ENCODE peak calls at places on chromosomes 11 and 22, in seven cellular contexts. F, R, H, O, W, S and J are unnamed samples.

GRCh38 chr11:67700141-67700540 is 25.7 kb upstream of the ALDH3B2 start:
- DNase-seq in H (no peak), O (no peak), S (no peak), R (no peak), F (no peak), W (no peak), J (no peak)

GRCh38 chr22:40764743-40765441 is 54.3 kb downstream of the SLC25A17 start:
- DNase-seq in S (no peak), O (no peak), R (no peak), W (no peak), F (no peak), H (no peak), J (no peak)

GRCh38 chr11:114280696-114281095 is 15.5 kb upstream of the NNMT start:
- DNase-seq in R (no peak), S (peak), O (no peak), W (no peak), F (peak), H (peak), J (peak)

GRCh38 chr11:8327761-8328192 is 64.1 kb upstream of the LMO1 start:
- DNase-seq in O (no peak), S (no peak), H (no peak), R (no peak), W (no peak), F (no peak), J (no peak)

GRCh38 chr11:115929618-115930129 is 425.5 kb upstream of the CADM1 start:
- DNase-seq in H (no peak), W (no peak), F (no peak), S (no peak), O (no peak), R (no peak), J (no peak)

GRCh38 chr11:69311767-69312385 is 17.9 kb downstream of the MYEOV start:
- DNase-seq in W (no peak), R (no peak), S (no peak), H (peak), O (no peak), F (peak), J (no peak)

GRCh38 chr11:9138612-9139579 is 47.5 kb upstream of the SCUBE2 start:
- DNase-seq in S (no peak), W (no peak), H (peak), O (no peak), R (peak), F (no peak), J (peak)

GRCh38 chr22:36052505-36052941 is 23.9 kb upstream of the RBFOX2 start:
- DNase-seq in W (no peak), R (no peak), S (no peak), F (no peak), O (no peak), H (no peak), J (no peak)

GRCh38 chr22:27159716-27160295 is 502.4 kb downstream of the MIAT start:
- DNase-seq in H (no peak), S (no peak), R (no peak), W (no peak), O (no peak), F (no peak), J (no peak)

GRCh38 chr11:121057922-121058321 is 34.0 kb downstream of the TBCEL start:
- DNase-seq in O (no peak), R (no peak), W (no peak), H (no peak), F (no peak), S (no peak), J (no peak)

GRCh38 chr11:94968334-94968958 is 4.9 kb downstream of the CWC15 start:
- DNase-seq in F (no peak), S (no peak), H (peak), R (no peak), W (no peak), O (no peak), J (no peak)

GRCh38 chr11:46315033-46315738 is 32.1 kb upstream of the DGKZ start:
- DNase-seq in S (no peak), O (no peak), F (no peak), H (peak), R (peak), W (peak), J (peak)

GRCh38 chr11:819943-820649 is 1.4 kb downstream of the PNPLA2 start:
- DNase-seq in S (peak), F (peak), O (peak), W (peak), H (peak), R (peak), J (peak)

GRCh38 chr11:27926981-27927481 is 180.9 kb downstream of the KIF18A start:
- DNase-seq in W (no peak), R (no peak), H (no peak), O (no peak), F (no peak), S (no peak), J (no peak)

GRCh38 chr11:73784080-73784634 is 3.5 kb upstream of the MRPL48 start:
- DNase-seq in H (no peak), F (no peak), W (no peak), S (no peak), R (no peak), O (no peak), J (no peak)

GRCh38 chr22:30286813-30287625 is 2.3 kb downstream of the CASTOR1 start:
- DNase-seq in H (peak), R (no peak), W (peak), S (peak), F (peak), O (no peak), J (peak)

GRCh38 chr11:64007629-64008282 is 21.5 kb downstream of the OTUB1 start:
- DNase-seq in S (peak), W (no peak), O (peak), R (no peak), H (peak), F (peak), J (peak)

GRCh38 chr11:124896071-124896750 is 1.5 kb downstream of the ROBO4 start:
- DNase-seq in O (no peak), H (no peak), F (no peak), S (no peak), W (no peak), R (no peak), J (no peak)

GRCh38 chr11:64893194-64894069 is 15.0 kb upstream of the EHD1 start:
- DNase-seq in W (no peak), O (no peak), F (no peak), R (no peak), H (no peak), S (no peak), J (peak)

GRCh38 chr22:47016636-47017035 is 254.2 kb downstream of the TBC1D22A start:
- DNase-seq in O (no peak), R (no peak), W (no peak), S (no peak), F (peak), H (no peak), J (no peak)

GRCh38 chr11:31913985-31914384 is 102.9 kb upstream of the PAX6 start:
- DNase-seq in W (no peak), H (no peak), F (no peak), R (no peak), S (no peak), O (no peak), J (no peak)

GRCh38 chr11:77512092-77512491 is 38.2 kb upstream of the PAK1 start:
- DNase-seq in S (no peak), H (no peak), W (no peak), F (no peak), R (no peak), O (no peak), J (no peak)

GRCh38 chr22:28594784-28595324 is 84.8 kb downstream of the TTC28 start:
- DNase-seq in R (no peak), H (peak), W (no peak), F (no peak), O (no peak), S (no peak), J (no peak)

GRCh38 chr11:92888701-92889100 is 80.8 kb upstream of the MTNR1B start:
- DNase-seq in S (no peak), O (no peak), W (no peak), F (no peak), R (no peak), H (no peak), J (no peak)

GRCh38 chr11:92885600-92885999 is 83.9 kb upstream of the MTNR1B start:
- DNase-seq in H (no peak), R (no peak), S (no peak), W (no peak), O (no peak), F (no peak), J (no peak)

GRCh38 chr11:92882828-92883611 is 86.4 kb upstream of the MTNR1B start:
- DNase-seq in R (no peak), H (no peak), F (peak), S (no peak), W (no peak), O (no peak), J (no peak)

GRCh38 chr11:92881940-92882339 is 87.5 kb upstream of the MTNR1B start:
- DNase-seq in S (no peak), R (no peak), H (no peak), W (no peak), F (no peak), O (no peak), J (no peak)

DNA sequence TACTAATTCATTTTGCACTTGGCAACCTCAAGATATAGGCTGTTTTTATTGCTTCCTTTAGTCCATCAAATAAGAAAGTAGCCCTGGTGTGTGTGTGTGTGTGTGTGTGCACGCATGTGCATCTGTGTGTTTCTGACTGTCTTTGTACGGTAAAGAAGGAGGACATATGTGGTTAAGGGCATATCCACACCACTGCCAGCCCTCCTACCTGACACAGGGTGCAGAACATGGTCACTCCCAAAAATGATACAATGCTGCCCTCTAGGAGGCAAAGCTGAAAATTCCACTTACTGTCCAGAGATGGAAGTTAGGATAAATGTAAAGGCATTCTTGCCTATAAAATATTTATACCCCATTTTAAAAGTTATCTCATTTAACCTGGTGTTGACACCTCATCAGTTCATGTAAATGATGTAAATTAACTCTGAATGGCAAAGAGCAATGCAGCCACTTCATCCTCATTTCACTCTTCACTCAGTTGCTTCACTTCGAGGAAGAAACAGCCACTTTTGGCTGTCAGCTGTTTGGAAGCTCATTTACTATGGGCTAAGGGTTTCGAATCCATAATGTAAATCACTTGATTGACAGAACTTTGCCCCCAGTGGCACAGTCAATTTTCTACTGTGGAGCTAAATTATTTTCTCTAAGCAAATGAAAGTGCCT is 83.1 kb upstream of the MTNR1B start:
- DNase-seq in R (no peak), W (no peak), F (no peak), H (peak), O (no peak), S (no peak), J (peak)
- H3K27ac ChIP-seq in R (no peak), W (no peak), F (no peak), H (no peak), O (no peak), S (no peak), J (no peak)

GRCh38 chr11:133399294-133399693 is 133.0 kb downstream of the OPCML start:
- DNase-seq in R (no peak), H (no peak), S (no peak), W (no peak), O (no peak), F (no peak), J (no peak)
- H3K27ac ChIP-seq in R (no peak), H (no peak), S (no peak), W (no peak), O (no peak), F (no peak), J (no peak)

DNA sequence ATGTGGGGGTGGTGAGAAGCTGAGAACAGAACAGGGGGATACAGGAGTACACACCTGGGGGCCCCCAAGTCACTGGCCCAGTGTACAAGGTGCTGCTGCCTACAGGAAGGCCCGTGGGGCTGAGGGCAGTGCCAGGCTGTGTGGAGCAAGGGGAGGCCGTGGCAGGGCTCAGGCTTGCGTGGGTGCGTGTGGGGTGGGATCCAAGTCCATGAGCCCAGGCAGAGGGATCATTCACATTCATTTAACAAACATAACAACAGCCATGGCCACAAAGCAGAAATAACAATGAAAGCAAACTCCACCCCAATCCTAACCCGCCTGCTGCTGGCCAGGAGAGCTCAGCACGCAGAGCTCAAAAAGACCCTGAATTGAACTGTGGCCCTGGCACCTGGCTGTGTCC is 17.1 kb upstream of the SCGB1A1 start:
- DNase-seq in H (no peak), R (no peak), W (no peak), O (no peak), S (no peak), F (peak), J (peak)
- H3K27ac ChIP-seq in H (no peak), R (peak), W (no peak), O (no peak), S (peak), F (peak), J (no peak)

GRCh38 chr11:16587670-16588069 is 150.8 kb upstream of the C11orf58 start:
- DNase-seq in H (no peak), O (no peak), W (no peak), F (no peak), R (no peak), S (no peak), J (peak)

GRCh38 chr11:16596231-16596630 is 142.2 kb upstream of the C11orf58 start:
- DNase-seq in S (no peak), O (no peak), F (no peak), H (no peak), W (no peak), R (no peak), J (no peak)

GRCh38 chr11:16591157-16591556 is 147.3 kb upstream of the C11orf58 start:
- DNase-seq in S (no peak), H (no peak), O (no peak), F (no peak), W (no peak), R (no peak), J (no peak)
- H3K27ac ChIP-seq in S (no peak), H (no peak), O (no peak), F (no peak), W (no peak), R (no peak), J (no peak)

DNA sequence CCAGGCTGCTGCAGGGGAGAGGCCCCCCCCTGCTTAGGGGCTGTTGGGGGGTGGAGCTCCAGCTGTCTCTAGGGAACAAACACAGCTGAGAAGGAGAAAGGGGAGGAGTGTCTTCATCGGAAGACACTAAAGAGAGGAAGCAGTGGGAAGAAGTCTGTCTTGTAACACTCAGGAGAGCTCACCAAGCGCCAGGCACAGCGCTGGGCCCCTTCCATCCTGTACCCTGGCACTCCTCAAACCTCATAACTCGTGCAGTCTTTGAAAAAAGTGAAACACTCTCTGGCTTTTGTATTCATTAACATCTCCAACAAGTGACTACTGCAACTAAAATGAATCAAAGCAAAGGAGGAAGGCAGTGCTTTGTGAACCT is 67.4 kb upstream of the PRDM11 start:
- DNase-seq in H (no peak), F (no peak), O (no peak), R (no peak), S (no peak), W (no peak), J (no peak)
- H3K27ac ChIP-seq in H (no peak), F (no peak), O (no peak), R (no peak), S (no peak), W (no peak), J (no peak)

GRCh38 chr11:10261821-10262220 is 32.2 kb downstream of the SBF2 start:
- DNase-seq in W (no peak), F (no peak), O (no peak), S (no peak), H (peak), R (no peak), J (no peak)
- H3K27ac ChIP-seq in W (no peak), F (no peak), O (no peak), S (no peak), H (no peak), R (no peak), J (no peak)

GRCh38 chr11:119591836-119592310 is 137.1 kb downstream of the NECTIN1 start:
- DNase-seq in H (no peak), S (no peak), W (no peak), F (no peak), R (no peak), O (no peak), J (no peak)
- H3K27ac ChIP-seq in H (no peak), S (no peak), W (no peak), F (no peak), R (no peak), O (no peak), J (no peak)

DNA sequence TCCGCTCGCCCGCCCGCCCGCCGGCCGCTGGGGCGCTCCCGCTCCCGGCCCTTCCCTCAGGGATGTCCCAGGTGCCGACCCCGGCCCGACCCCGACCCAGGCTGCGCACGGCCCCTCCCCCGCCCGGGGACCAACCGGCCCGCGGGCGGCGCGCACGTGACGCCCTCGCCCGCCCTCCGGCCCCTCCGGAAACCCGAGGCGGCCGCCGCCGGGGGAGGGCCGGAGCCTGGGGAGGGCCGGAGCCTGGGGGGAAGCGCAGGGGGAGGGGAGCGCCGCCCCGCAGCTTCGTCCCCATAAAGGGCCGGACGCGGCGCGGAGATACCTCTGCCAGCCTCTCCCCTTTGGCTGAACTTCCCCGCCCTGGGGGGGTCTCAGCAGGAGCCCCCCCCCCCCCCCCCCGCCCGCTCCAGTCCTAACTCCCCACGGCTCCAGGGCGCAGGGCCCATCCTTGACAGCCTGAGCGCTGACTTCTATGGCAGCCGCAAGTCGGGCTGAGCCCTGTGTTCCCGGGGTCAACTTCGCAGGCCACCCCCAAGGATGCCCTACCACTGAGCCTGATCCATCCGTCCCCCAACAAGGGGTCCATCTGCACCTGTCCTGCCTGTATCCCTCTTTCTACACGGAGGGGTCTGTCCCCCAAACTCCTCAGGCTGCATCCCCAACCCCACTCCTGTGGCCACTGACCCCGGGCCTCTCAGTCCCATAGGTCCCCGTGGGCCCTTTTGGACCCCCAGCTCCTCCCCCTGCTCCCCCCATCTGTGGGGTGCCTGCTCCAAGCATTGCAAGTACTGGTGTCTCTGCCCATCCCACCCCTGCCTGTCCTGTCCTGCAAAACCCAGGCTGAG is at the start of gene MAPK12:
- DNase-seq in R (no peak), F (no peak), O (no peak), H (peak), W (no peak), S (no peak), J (no peak)
- H3K27ac ChIP-seq in R (no peak), F (peak), O (peak), H (peak), W (peak), S (no peak), J (no peak)